ENCODE peak calls at places on chromosomes 6 and 20, in ten cellular contexts. One of them, this sample, is unnamed.
A peak's percentile ranks its signal among the peaks of the same experiment; 100 is the strongest.

GRCh38 chr6:168031411-168032382 is 34.2 kb downstream of the KIF25 start:
- DNase-seq in tibial nerve: no peak
- DNase-seq in astrocyte: peak; percentile 62
- DNase-seq in heart right ventricle: peak; percentile 61
- DNase-seq in PC-3: no peak
- DNase-seq in tibial artery: no peak
- DNase-seq in mucosa of descending colon: no peak
- DNase-seq in uterus: no peak
- DNase-seq in fibroblast of lung: peak; percentile 63
- DNase-seq in CD8-positive, alpha-beta T cell: no peak
- DNase-seq in this sample: no peak

GRCh38 chr20:44733341-44734069 is 12.2 kb upstream of the KCNK15 start:
- DNase-seq in tibial nerve: peak; percentile 57
- DNase-seq in astrocyte: no peak
- DNase-seq in heart right ventricle: peak; percentile 69
- DNase-seq in PC-3: peak; percentile 90
- DNase-seq in tibial artery: peak; percentile 81
- DNase-seq in mucosa of descending colon: peak; percentile 72
- DNase-seq in uterus: peak; percentile 74
- DNase-seq in fibroblast of lung: peak; percentile 48
- DNase-seq in CD8-positive, alpha-beta T cell: peak; percentile 56
- DNase-seq in this sample: peak; percentile 68

GRCh38 chr20:22684072-22684762 is 99.8 kb upstream of the FOXA2 start:
- DNase-seq in tibial nerve: peak; percentile 53
- DNase-seq in astrocyte: peak; percentile 18
- DNase-seq in heart right ventricle: peak; percentile 69
- DNase-seq in PC-3: peak; percentile 90
- DNase-seq in tibial artery: peak; percentile 69
- DNase-seq in mucosa of descending colon: peak; percentile 70
- DNase-seq in uterus: peak; percentile 59
- DNase-seq in fibroblast of lung: peak; percentile 36
- DNase-seq in CD8-positive, alpha-beta T cell: no peak
- DNase-seq in this sample: peak; percentile 62

GRCh38 chr6:39924283-39924682 is 10.0 kb downstream of the MOCS1 start:
- DNase-seq in tibial nerve: no peak
- DNase-seq in astrocyte: no peak
- DNase-seq in heart right ventricle: no peak
- DNase-seq in PC-3: no peak
- DNase-seq in tibial artery: no peak
- DNase-seq in mucosa of descending colon: no peak
- DNase-seq in uterus: no peak
- DNase-seq in fibroblast of lung: no peak
- DNase-seq in CD8-positive, alpha-beta T cell: no peak
- DNase-seq in this sample: no peak

GRCh38 chr6:13327691-13328075 is 654 bp downstream of the TBC1D7 start:
- DNase-seq in tibial nerve: no peak
- DNase-seq in astrocyte: no peak
- DNase-seq in heart right ventricle: no peak
- DNase-seq in PC-3: peak; percentile 35
- DNase-seq in tibial artery: no peak
- DNase-seq in mucosa of descending colon: no peak
- DNase-seq in uterus: no peak
- DNase-seq in fibroblast of lung: no peak
- DNase-seq in CD8-positive, alpha-beta T cell: peak; percentile 17
- DNase-seq in this sample: no peak

GRCh38 chr20:56249244-56249955 is 868 bp downstream of the MC3R start:
- DNase-seq in tibial nerve: no peak
- DNase-seq in astrocyte: no peak
- DNase-seq in heart right ventricle: no peak
- DNase-seq in PC-3: peak; percentile 31
- DNase-seq in tibial artery: no peak
- DNase-seq in mucosa of descending colon: peak; percentile 60
- DNase-seq in uterus: no peak
- DNase-seq in fibroblast of lung: no peak
- DNase-seq in CD8-positive, alpha-beta T cell: no peak
- DNase-seq in this sample: no peak

GRCh38 chr6:133568970-133569889 is 319.7 kb upstream of the TCF21 start:
- DNase-seq in tibial nerve: no peak
- DNase-seq in astrocyte: peak; percentile 75
- DNase-seq in heart right ventricle: peak; percentile 16
- DNase-seq in PC-3: peak; percentile 90
- DNase-seq in tibial artery: no peak
- DNase-seq in mucosa of descending colon: no peak
- DNase-seq in uterus: peak; percentile 35
- DNase-seq in fibroblast of lung: peak; percentile 83
- DNase-seq in CD8-positive, alpha-beta T cell: peak; percentile 33
- DNase-seq in this sample: no peak

GRCh38 chr20:19932170-19932667 is 84.9 kb upstream of the NAA20 start:
- DNase-seq in tibial nerve: no peak
- DNase-seq in astrocyte: peak; percentile 90
- DNase-seq in heart right ventricle: peak; percentile 71
- DNase-seq in PC-3: no peak
- DNase-seq in tibial artery: peak; percentile 68
- DNase-seq in mucosa of descending colon: no peak
- DNase-seq in uterus: peak; percentile 69
- DNase-seq in fibroblast of lung: peak; percentile 91
- DNase-seq in CD8-positive, alpha-beta T cell: no peak
- DNase-seq in this sample: no peak

GRCh38 chr6:39377530-39377929 is 55.0 kb upstream of the KCNK16 start:
- DNase-seq in tibial nerve: peak; percentile 32
- DNase-seq in astrocyte: peak; percentile 51
- DNase-seq in heart right ventricle: peak; percentile 71
- DNase-seq in PC-3: peak; percentile 64
- DNase-seq in tibial artery: peak; percentile 57
- DNase-seq in mucosa of descending colon: peak; percentile 50
- DNase-seq in uterus: peak; percentile 65
- DNase-seq in fibroblast of lung: peak; percentile 63
- DNase-seq in CD8-positive, alpha-beta T cell: no peak
- DNase-seq in this sample: no peak

GRCh38 chr6:113882341-113882740 is 25.2 kb downstream of the MARCKS start:
- DNase-seq in tibial nerve: no peak
- DNase-seq in astrocyte: no peak
- DNase-seq in heart right ventricle: no peak
- DNase-seq in PC-3: no peak
- DNase-seq in tibial artery: no peak
- DNase-seq in mucosa of descending colon: no peak
- DNase-seq in uterus: no peak
- DNase-seq in fibroblast of lung: no peak
- DNase-seq in CD8-positive, alpha-beta T cell: no peak
- DNase-seq in this sample: no peak

GRCh38 chr20:52251137-52251700 is 59.6 kb upstream of the ZFP64 start:
- DNase-seq in tibial nerve: no peak
- DNase-seq in astrocyte: no peak
- DNase-seq in heart right ventricle: no peak
- DNase-seq in PC-3: no peak
- DNase-seq in tibial artery: no peak
- DNase-seq in mucosa of descending colon: no peak
- DNase-seq in uterus: no peak
- DNase-seq in fibroblast of lung: no peak
- DNase-seq in CD8-positive, alpha-beta T cell: no peak
- DNase-seq in this sample: no peak

GRCh38 chr20:539848-540247 is 3.7 kb downstream of the CSNK2A1 start:
- DNase-seq in tibial nerve: no peak
- DNase-seq in astrocyte: peak; percentile 64
- DNase-seq in heart right ventricle: no peak
- DNase-seq in PC-3: peak; percentile 49
- DNase-seq in tibial artery: no peak
- DNase-seq in mucosa of descending colon: no peak
- DNase-seq in uterus: no peak
- DNase-seq in fibroblast of lung: peak; percentile 73
- DNase-seq in CD8-positive, alpha-beta T cell: no peak
- DNase-seq in this sample: no peak

DNA sequence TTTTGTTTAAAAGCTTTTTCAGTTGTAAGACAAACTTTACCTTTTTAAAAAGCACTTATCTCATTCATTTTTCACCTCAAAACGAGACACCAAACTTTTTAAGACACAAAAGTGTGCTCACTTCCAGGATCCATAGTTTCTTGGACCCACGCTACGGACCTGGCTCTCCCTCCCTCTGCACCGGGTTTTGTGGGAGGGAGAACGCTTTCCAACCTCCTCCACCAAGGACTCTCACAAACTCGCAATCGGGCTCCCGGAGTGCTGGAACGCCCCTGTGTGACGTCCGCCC is 436 bp downstream of the CAGE1 start:
- DNase-seq in tibial nerve: no peak
- DNase-seq in astrocyte: no peak
- DNase-seq in heart right ventricle: no peak
- DNase-seq in PC-3: peak; percentile 58
- DNase-seq in tibial artery: peak; percentile 57
- DNase-seq in mucosa of descending colon: no peak
- DNase-seq in uterus: no peak
- DNase-seq in fibroblast of lung: peak; percentile 73
- DNase-seq in CD8-positive, alpha-beta T cell: no peak
- DNase-seq in this sample: no peak
- H3K4me3 ChIP-seq in tibial nerve: peak overlapping the region; percentile 62
- H3K4me3 ChIP-seq in astrocyte: peak overlapping the region; percentile 95
- H3K4me3 ChIP-seq in heart right ventricle: peak overlapping the region; percentile 74
- H3K4me3 ChIP-seq in PC-3: peak overlapping the region; percentile 82
- H3K4me3 ChIP-seq in tibial artery: peak overlapping the region; percentile 85
- H3K4me3 ChIP-seq in mucosa of descending colon: peak overlapping the region; percentile 54
- H3K4me3 ChIP-seq in uterus: peak overlapping the region; percentile 78
- H3K4me3 ChIP-seq in fibroblast of lung: peak overlapping the region; percentile 93
- H3K4me3 ChIP-seq in CD8-positive, alpha-beta T cell: peak overlapping the region; percentile 77
- H3K4me3 ChIP-seq in this sample: peak overlapping the region; percentile 76

GRCh38 chr6:44569131-44569530 is 181.6 kb downstream of the CDC5L start:
- DNase-seq in tibial nerve: no peak
- DNase-seq in astrocyte: no peak
- DNase-seq in heart right ventricle: no peak
- DNase-seq in PC-3: no peak
- DNase-seq in tibial artery: no peak
- DNase-seq in mucosa of descending colon: no peak
- DNase-seq in uterus: no peak
- DNase-seq in fibroblast of lung: no peak
- DNase-seq in CD8-positive, alpha-beta T cell: no peak
- DNase-seq in this sample: no peak

GRCh38 chr6:44567406-44567805 is 179.9 kb downstream of the CDC5L start:
- DNase-seq in tibial nerve: no peak
- DNase-seq in astrocyte: peak; percentile 30
- DNase-seq in heart right ventricle: no peak
- DNase-seq in PC-3: no peak
- DNase-seq in tibial artery: peak; percentile 38
- DNase-seq in mucosa of descending colon: no peak
- DNase-seq in uterus: no peak
- DNase-seq in fibroblast of lung: peak; percentile 48
- DNase-seq in CD8-positive, alpha-beta T cell: no peak
- DNase-seq in this sample: no peak

GRCh38 chr6:44569931-44570385 is 182.5 kb downstream of the CDC5L start:
- DNase-seq in tibial nerve: no peak
- DNase-seq in astrocyte: peak; percentile 73
- DNase-seq in heart right ventricle: peak; percentile 53
- DNase-seq in PC-3: no peak
- DNase-seq in tibial artery: peak; percentile 65
- DNase-seq in mucosa of descending colon: peak; percentile 42
- DNase-seq in uterus: no peak
- DNase-seq in fibroblast of lung: peak; percentile 79
- DNase-seq in CD8-positive, alpha-beta T cell: no peak
- DNase-seq in this sample: peak; percentile 70

GRCh38 chr6:44572346-44572745 is 184.8 kb downstream of the CDC5L start:
- DNase-seq in tibial nerve: no peak
- DNase-seq in astrocyte: no peak
- DNase-seq in heart right ventricle: no peak
- DNase-seq in PC-3: no peak
- DNase-seq in tibial artery: no peak
- DNase-seq in mucosa of descending colon: no peak
- DNase-seq in uterus: no peak
- DNase-seq in fibroblast of lung: no peak
- DNase-seq in CD8-positive, alpha-beta T cell: no peak
- DNase-seq in this sample: no peak

GRCh38 chr6:44571510-44571909 is 184.0 kb downstream of the CDC5L start:
- DNase-seq in tibial nerve: no peak
- DNase-seq in astrocyte: no peak
- DNase-seq in heart right ventricle: no peak
- DNase-seq in PC-3: no peak
- DNase-seq in tibial artery: no peak
- DNase-seq in mucosa of descending colon: no peak
- DNase-seq in uterus: no peak
- DNase-seq in fibroblast of lung: no peak
- DNase-seq in CD8-positive, alpha-beta T cell: no peak
- DNase-seq in this sample: no peak
- H3K4me1 ChIP-seq in tibial nerve: peaks cover 25% of the 10 kb centered on the region
- H3K4me1 ChIP-seq in astrocyte: peaks cover 10% of the 10 kb centered on the region
- H3K4me1 ChIP-seq in heart right ventricle: peaks cover 21% of the 10 kb centered on the region
- H3K4me1 ChIP-seq in PC-3: no peaks in the 10 kb centered on the region
- H3K4me1 ChIP-seq in tibial artery: peaks cover 15% of the 10 kb centered on the region
- H3K4me1 ChIP-seq in mucosa of descending colon: peaks cover 3% of the 10 kb centered on the region
- H3K4me1 ChIP-seq in uterus: no peaks in the 10 kb centered on the region
- H3K4me1 ChIP-seq in fibroblast of lung: no peaks in the 10 kb centered on the region
- H3K4me1 ChIP-seq in CD8-positive, alpha-beta T cell: no peaks in the 10 kb centered on the region
- H3K4me1 ChIP-seq in this sample: peaks cover 10% of the 10 kb centered on the region

GRCh38 chr6:118678866-118679265 is 27.5 kb upstream of the CEP85L start:
- DNase-seq in tibial nerve: no peak
- DNase-seq in astrocyte: peak; percentile 73
- DNase-seq in heart right ventricle: no peak
- DNase-seq in PC-3: peak; percentile 13
- DNase-seq in tibial artery: no peak
- DNase-seq in mucosa of descending colon: no peak
- DNase-seq in uterus: no peak
- DNase-seq in fibroblast of lung: peak; percentile 79
- DNase-seq in CD8-positive, alpha-beta T cell: no peak
- DNase-seq in this sample: no peak

GRCh38 chr6:118679293-118679692 is 27.9 kb upstream of the CEP85L start:
- DNase-seq in tibial nerve: no peak
- DNase-seq in astrocyte: peak; percentile 56
- DNase-seq in heart right ventricle: no peak
- DNase-seq in PC-3: peak; percentile 17
- DNase-seq in tibial artery: no peak
- DNase-seq in mucosa of descending colon: no peak
- DNase-seq in uterus: no peak
- DNase-seq in fibroblast of lung: peak; percentile 69
- DNase-seq in CD8-positive, alpha-beta T cell: no peak
- DNase-seq in this sample: no peak

GRCh38 chr6:118683881-118684872 is 32.8 kb upstream of the CEP85L start:
- DNase-seq in tibial nerve: no peak
- DNase-seq in astrocyte: no peak
- DNase-seq in heart right ventricle: no peak
- DNase-seq in PC-3: no peak
- DNase-seq in tibial artery: no peak
- DNase-seq in mucosa of descending colon: no peak
- DNase-seq in uterus: no peak
- DNase-seq in fibroblast of lung: no peak
- DNase-seq in CD8-positive, alpha-beta T cell: no peak
- DNase-seq in this sample: no peak

GRCh38 chr6:118677193-118677592 is 25.8 kb upstream of the CEP85L start:
- DNase-seq in tibial nerve: no peak
- DNase-seq in astrocyte: no peak
- DNase-seq in heart right ventricle: no peak
- DNase-seq in PC-3: no peak
- DNase-seq in tibial artery: no peak
- DNase-seq in mucosa of descending colon: no peak
- DNase-seq in uterus: no peak
- DNase-seq in fibroblast of lung: no peak
- DNase-seq in CD8-positive, alpha-beta T cell: no peak
- DNase-seq in this sample: no peak

GRCh38 chr6:118680452-118681095 is 29.2 kb upstream of the CEP85L start:
- DNase-seq in tibial nerve: no peak
- DNase-seq in astrocyte: no peak
- DNase-seq in heart right ventricle: no peak
- DNase-seq in PC-3: no peak
- DNase-seq in tibial artery: no peak
- DNase-seq in mucosa of descending colon: no peak
- DNase-seq in uterus: no peak
- DNase-seq in fibroblast of lung: no peak
- DNase-seq in CD8-positive, alpha-beta T cell: peak; percentile 13
- DNase-seq in this sample: no peak
- TF ChIP-seq CTCF in tibial nerve: no peak
- TF ChIP-seq CTCF in astrocyte: no peak
- TF ChIP-seq CTCF in heart right ventricle: no peak
- TF ChIP-seq CTCF in PC-3: no peak
- TF ChIP-seq CTCF in tibial artery: no peak
- TF ChIP-seq CTCF in mucosa of descending colon: no peak
- TF ChIP-seq CTCF in uterus: no peak
- TF ChIP-seq CTCF in fibroblast of lung: no peak
- TF ChIP-seq CTCF in CD8-positive, alpha-beta T cell: no peak
- TF ChIP-seq CTCF in this sample: no peak

GRCh38 chr6:52511572-52512151 is 65.2 kb downstream of the TRAM2 start:
- DNase-seq in tibial nerve: no peak
- DNase-seq in astrocyte: peak; percentile 58
- DNase-seq in heart right ventricle: no peak
- DNase-seq in PC-3: peak; percentile 13
- DNase-seq in tibial artery: no peak
- DNase-seq in mucosa of descending colon: no peak
- DNase-seq in uterus: no peak
- DNase-seq in fibroblast of lung: peak; percentile 64
- DNase-seq in CD8-positive, alpha-beta T cell: no peak
- DNase-seq in this sample: no peak
- H3K4me3 ChIP-seq in tibial nerve: no peak overlapping the region
- H3K4me3 ChIP-seq in astrocyte: no peak overlapping the region
- H3K4me3 ChIP-seq in heart right ventricle: no peak overlapping the region
- H3K4me3 ChIP-seq in PC-3: no peak overlapping the region
- H3K4me3 ChIP-seq in tibial artery: no peak overlapping the region
- H3K4me3 ChIP-seq in mucosa of descending colon: no peak overlapping the region
- H3K4me3 ChIP-seq in uterus: no peak overlapping the region
- H3K4me3 ChIP-seq in fibroblast of lung: no peak overlapping the region
- H3K4me3 ChIP-seq in CD8-positive, alpha-beta T cell: no peak overlapping the region
- H3K4me3 ChIP-seq in this sample: no peak overlapping the region

This sample was measured in lower lobe of right lung.